ENCODE peak calls at places on chromosome 9, in eight cellular contexts. K is sigmoid colon, W is prostate gland, I is esophagus muscularis mucosa, U is HCT116, B is spleen, R is GM23338, E is suprapubic skin. G is an unnamed sample.

GRCh38 chr9:77752566-77752965 is 104.4 kb upstream of the GNA14 start:
- DNase-seq in K (no peak), I (no peak), U (no peak), E (no peak), R (no peak), W (no peak), B (no peak), G (no peak)

GRCh38 chr9:96169488-96169887 is 132.5 kb downstream of the HSD17B3 start:
- DNase-seq in W (peak; percentile 75), B (peak; percentile 70), R (peak; percentile 88), I (no peak), U (no peak), E (no peak), K (peak; percentile 69), G (no peak)

GRCh38 chr9:78235296-78235770 is 542 bp upstream of the CEP78 start:
- DNase-seq in U (no peak), I (no peak), W (no peak), B (no peak), K (no peak), R (no peak), E (no peak), G (no peak)

GRCh38 chr9:83523684-83524083 is 14.5 kb downstream of the FRMD3 start:
- DNase-seq in B (no peak), U (no peak), R (no peak), I (no peak), W (no peak), K (no peak), E (no peak), G (no peak)

GRCh38 chr9:98251554-98251953 is 3.9 kb downstream of the TBC1D2 start:
- DNase-seq in E (no peak), K (no peak), B (no peak), I (no peak), W (no peak), R (no peak), U (peak; percentile 73), G (no peak)

GRCh38 chr9:87267701-87268100 is 230.0 kb upstream of the DAPK1 start:
- DNase-seq in E (no peak), W (no peak), K (peak; percentile 68), I (peak; percentile 93), U (no peak), R (no peak), B (no peak), G (no peak)

GRCh38 chr9:71506821-71507220 is 261.5 kb downstream of the CEMIP2 start:
- DNase-seq in W (no peak), B (no peak), I (no peak), U (no peak), E (no peak), K (no peak), R (no peak), G (no peak)

GRCh38 chr9:642014-642413 is 199.5 kb upstream of the DMRT1 start:
- DNase-seq in I (no peak), U (no peak), K (no peak), W (no peak), R (no peak), E (no peak), B (no peak), G (no peak)

GRCh38 chr9:87954230-87954629 is 20.1 kb downstream of the CDK20 start:
- DNase-seq in B (no peak), U (no peak), R (no peak), E (no peak), I (no peak), W (no peak), K (no peak), G (no peak)

GRCh38 chr9:27394826-27395201 is 97.9 kb upstream of the EQTN start:
- DNase-seq in R (no peak), W (no peak), I (no peak), U (no peak), K (no peak), E (no peak), B (no peak), G (no peak)

GRCh38 chr9:28464817-28465216 is 891.5 kb upstream of the C9orf72 start:
- DNase-seq in B (peak; percentile 44), I (no peak), U (no peak), R (no peak), W (no peak), K (no peak), E (no peak), G (no peak)

GRCh38 chr9:125564641-125565040 is 142.4 kb downstream of the MAPKAP1 start:
- DNase-seq in U (no peak), I (no peak), E (no peak), W (no peak), B (no peak), K (no peak), R (no peak), G (no peak)

GRCh38 chr9:134223091-134223490 is 58.7 kb upstream of the RNU6ATAC start:
- DNase-seq in U (no peak), R (no peak), W (no peak), E (no peak), K (peak; percentile 27), I (no peak), B (peak; percentile 51), G (no peak)

GRCh38 chr9:71690058-71690691 is 78.1 kb downstream of the CEMIP2 start:
- DNase-seq in E (no peak), W (no peak), K (no peak), R (no peak), B (no peak), I (no peak), U (no peak), G (no peak)

GRCh38 chr9:111041902-111042301 is 3.6 kb upstream of the LPAR1 start:
- DNase-seq in B (no peak), E (no peak), U (no peak), I (no peak), W (peak; percentile 15), R (no peak), K (no peak), G (no peak)

GRCh38 chr9:81737871-81738507 is 48.6 kb upstream of the TLE1 start:
- DNase-seq in K (no peak), B (no peak), U (peak; percentile 89), R (no peak), E (no peak), I (no peak), W (peak; percentile 31), G (no peak)

GRCh38 chr9:35489313-35490154 is at the start of gene RUSC2:
- DNase-seq in E (peak; percentile 87), R (peak; percentile 94), K (peak; percentile 94), U (peak; percentile 68), W (peak; percentile 67), I (peak; percentile 94), B (peak; percentile 88), G (no peak)

GRCh38 chr9:13213337-13213736 is 66.2 kb downstream of the MPDZ start:
- DNase-seq in B (no peak), I (no peak), U (no peak), W (no peak), R (peak; percentile 14), K (no peak), E (no peak), G (no peak)

GRCh38 chr9:26125693-26126092 is 447.4 kb upstream of the TUSC1 start:
- DNase-seq in I (no peak), E (no peak), B (no peak), U (no peak), R (no peak), K (no peak), W (no peak), G (no peak)

GRCh38 chr9:130454096-130454811 is 9.5 kb downstream of the ASS1 start:
- DNase-seq in K (no peak), B (no peak), E (no peak), R (no peak), I (no peak), W (no peak), U (no peak), G (no peak)

GRCh38 chr9:91740713-91741112 is 209.3 kb downstream of the ROR2 start:
- DNase-seq in U (no peak), K (peak; percentile 93), R (peak; percentile 26), E (no peak), B (peak; percentile 38), W (no peak), I (no peak), G (no peak)
- TF ChIP-seq CTCF in U (peak; percentile 8), K (peak; percentile 41), R (peak; percentile 21), E (peak; percentile 15), B (no peak), W (peak; percentile 10), I (peak; percentile 36), G (no peak)

GRCh38 chr9:93456022-93456421 is 2.6 kb upstream of the FAM120AOS start:
- DNase-seq in K (no peak), U (no peak), W (no peak), R (no peak), B (no peak), I (no peak), E (no peak), G (no peak)

GRCh38 chr9:93451762-93452709 is 551 bp downstream of the FAM120A start:
- DNase-seq in K (peak; percentile 78), W (peak; percentile 26), I (no peak), B (peak; percentile 93), E (no peak), U (no peak), R (peak; percentile 51), G (no peak)

GRCh38 chr9:93452710-93453046 is 703 bp downstream of the FAM120AOS start:
- DNase-seq in R (no peak), I (no peak), W (peak; percentile 26), E (no peak), B (peak; percentile 84), U (no peak), K (no peak), G (no peak)

GRCh38 chr9:93450817-93451761 is at the start of gene FAM120A:
- DNase-seq in E (peak; percentile 83), R (peak; percentile 75), K (peak; percentile 87), B (peak; percentile 96), U (peak; percentile 15), I (no peak), W (peak; percentile 66), G (no peak)

GRCh38 chr9:93453047-93453914 is at the start of gene FAM120AOS:
- DNase-seq in E (peak; percentile 97), B (peak; percentile 96), U (peak; percentile 89), I (peak; percentile 99), K (peak; percentile 96), W (peak; percentile 96), R (peak; percentile 92), G (peak; percentile 97)
- TF ChIP-seq POLR2AphosphoS5 in E (peak; percentile 71), B (peak; percentile 90), U (peak; percentile 75), I (peak; percentile 87), K (peak; percentile 80), W (peak; percentile 94), R (peak; percentile 66), G (peak; percentile 90)

DNA sequence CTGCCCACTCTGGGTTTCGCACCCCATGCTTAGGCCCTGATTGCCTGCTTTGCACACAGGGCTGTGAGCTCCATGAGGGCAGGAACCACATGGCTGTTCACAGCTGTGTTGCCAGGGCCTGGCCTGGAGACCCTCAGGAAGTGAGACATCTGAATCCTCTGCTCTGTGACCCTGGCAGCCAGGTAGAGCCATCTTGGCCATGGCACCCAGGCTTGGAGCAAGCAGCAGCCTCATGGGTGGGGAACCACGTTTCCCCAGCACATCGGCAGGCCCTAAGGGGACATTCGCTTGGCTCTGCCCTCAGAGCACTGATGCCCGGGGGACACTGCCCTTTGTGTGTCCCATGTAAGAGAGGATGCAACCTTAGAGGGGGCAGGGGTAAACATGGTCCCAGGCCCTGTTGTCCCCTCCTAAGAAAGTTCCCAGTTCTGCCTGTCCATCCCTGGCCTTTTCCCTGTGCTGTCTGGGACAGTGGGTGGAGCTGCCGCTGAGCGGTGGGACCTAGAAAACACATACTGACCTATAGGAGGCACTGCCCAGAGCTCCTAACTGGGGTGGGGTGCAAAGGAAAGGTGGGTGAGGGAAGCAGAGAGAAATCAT is 144.1 kb upstream of the IER5L start:
- DNase-seq in W (no peak), I (no peak), E (peak; percentile 70), R (no peak), K (peak; percentile 63), B (peak; percentile 54), U (no peak), G (no peak)
- H3K27ac ChIP-seq in W (peak overlapping the region; percentile 85), I (peak overlapping the region; percentile 81), E (peak overlapping the region; percentile 88), R (no peak overlapping the region), K (peak overlapping the region; percentile 79), B (no peak overlapping the region), U (no peak overlapping the region), G (peak overlapping the region; percentile 96)

GRCh38 chr9:4588721-4589120 is 73.4 kb upstream of the PLPP6 start:
- DNase-seq in I (no peak), W (no peak), K (no peak), R (no peak), E (no peak), B (no peak), U (no peak), G (no peak)
- TF ChIP-seq CTCF in I (no peak), W (no peak), K (no peak), R (no peak), E (no peak), B (no peak), U (no peak), G (no peak)

G was measured in vagina.